ENCODE peak calls at places on chromosomes 2 and 18, in seven cellular contexts. G is K562, U is HepG2, C is SK-N-SH, W is T47D, N is GM12878, Y is H1. Q is an unnamed sample.

GRCh38 chr2:177221534-177221933 is 8.9 kb downstream of the HNRNPA3 start:
- DNase-seq in W (no peak), C (no peak), G (no peak), N (no peak), U (no peak), Y (no peak), Q (no peak)

GRCh38 chr2:181586569-181587076 is 70.3 kb downstream of the CERKL start:
- DNase-seq in W (no peak), C (no peak), G (no peak), N (peak), U (no peak), Y (no peak), Q (no peak)

GRCh38 chr2:10036095-10036879 is 7.1 kb upstream of the KLF11 start:
- DNase-seq in W (peak), C (peak), U (no peak), G (no peak), Y (no peak), N (no peak), Q (no peak)

GRCh38 chr2:38274286-38275276 is 102.5 kb downstream of the ATL2 start:
- DNase-seq in W (peak), C (peak), U (peak), G (peak), N (peak), Y (no peak), Q (peak)

GRCh38 chr2:239275871-239276812 is 124.7 kb downstream of the HDAC4 start:
- DNase-seq in C (peak), U (no peak), N (no peak), G (peak), Y (no peak), W (no peak), Q (no peak)

GRCh38 chr2:56981554-56981953 is 797.8 kb downstream of the CCDC85A start:
- DNase-seq in C (no peak), N (no peak), U (no peak), G (no peak), Y (no peak), W (no peak), Q (no peak)

GRCh38 chr2:67186871-67187270 is 210.3 kb upstream of the ETAA1 start:
- DNase-seq in G (no peak), W (no peak), U (no peak), Y (no peak), N (no peak), C (no peak), Q (no peak)

GRCh38 chr2:241865957-241866858 is 3.3 kb upstream of the RTP5 start:
- DNase-seq in Y (no peak), U (no peak), G (no peak), C (peak), W (no peak), N (no peak), Q (no peak)

GRCh38 chr2:53987336-53987921 is 16.6 kb upstream of the PSME4 start:
- DNase-seq in Y (no peak), G (no peak), C (peak), U (peak), N (no peak), W (peak), Q (no peak)

GRCh38 chr2:81324046-81324445 is 1019.5 kb upstream of the LRRTM1 start:
- DNase-seq in U (peak), G (no peak), Y (peak), C (no peak), W (peak), N (no peak), Q (peak)

GRCh38 chr2:237314198-237314597 is 99.8 kb downstream of the COL6A3 start:
- DNase-seq in W (no peak), C (no peak), N (no peak), U (no peak), G (no peak), Y (no peak), Q (no peak)

GRCh38 chr18:46060359-46060841 is 11.7 kb downstream of the PSTPIP2 start:
- DNase-seq in G (peak), W (peak), Y (no peak), N (no peak), U (no peak), C (no peak), Q (no peak)

GRCh38 chr2:85806358-85807118 is 52.7 kb downstream of the ATOH8 start:
- DNase-seq in U (peak), Y (no peak), G (no peak), C (no peak), W (no peak), N (no peak), Q (no peak)

GRCh38 chr2:168375195-168375798 is 80.8 kb upstream of the CERS6 start:
- DNase-seq in W (peak), U (no peak), C (no peak), N (no peak), Y (no peak), G (no peak), Q (no peak)

GRCh38 chr2:134245340-134245984 is 8.4 kb upstream of the MGAT5 start:
- DNase-seq in U (peak), W (peak), C (peak), Y (no peak), G (peak), N (no peak), Q (peak)

GRCh38 chr18:33755918-33756590 is 178.0 kb downstream of the ASXL3 start:
- DNase-seq in N (no peak), W (no peak), U (no peak), C (no peak), Y (peak), G (no peak), Q (no peak)

GRCh38 chr2:170929686-170930050 is 615 bp downstream of the GORASP2 start:
- DNase-seq in C (no peak), U (peak), W (peak), N (no peak), G (no peak), Y (no peak), Q (no peak)

GRCh38 chr18:74116628-74117554 is 30.7 kb downstream of the FBXO15 start:
- DNase-seq in C (no peak), Y (peak), W (peak), G (no peak), U (peak), N (no peak), Q (peak)

GRCh38 chr2:72116081-72116533 is 31.6 kb downstream of the CYP26B1 start:
- DNase-seq in U (no peak), C (peak), W (no peak), N (no peak), G (peak), Y (no peak), Q (no peak)

GRCh38 chr2:78077637-78078036 is 555.5 kb upstream of the LRRTM4 start:
- DNase-seq in U (no peak), Y (no peak), N (no peak), C (peak), G (no peak), W (no peak), Q (no peak)

GRCh38 chr2:170310876-170311502 is 133.0 kb downstream of the MYO3B start:
- DNase-seq in Y (no peak), N (peak), U (no peak), W (no peak), C (no peak), G (no peak), Q (no peak)

DNA sequence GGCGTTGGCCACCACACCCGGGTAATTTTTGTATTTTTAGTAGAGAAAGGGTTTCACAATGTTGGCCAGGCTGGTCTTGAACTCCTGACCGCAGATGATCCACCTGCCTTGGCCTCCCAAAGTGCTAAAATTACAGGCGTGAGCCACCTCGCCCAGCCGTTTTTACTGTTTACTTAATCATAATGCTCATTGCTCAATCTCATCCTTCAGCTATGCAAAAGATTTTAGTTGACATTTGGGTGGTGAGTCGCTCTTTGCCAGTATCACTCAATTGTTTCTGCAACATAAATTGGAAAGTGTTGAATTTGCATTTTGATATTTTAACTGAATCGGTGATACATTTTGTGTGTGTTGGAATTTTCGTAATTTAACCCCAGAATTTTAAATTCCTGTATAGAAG is 7.8 kb upstream of the ZNF532 start:
- DNase-seq in Y (no peak), G (no peak), C (no peak), W (no peak), U (no peak), N (no peak), Q (no peak)
- TF ChIP-seq JUND in Y (no peak), G (no peak), C (peak), W (no peak), U (no peak), N (no peak), Q (no peak)

GRCh38 chr2:3911891-3912455 is 208.6 kb downstream of the DCDC2C start:
- DNase-seq in N (no peak), C (no peak), W (no peak), G (no peak), U (no peak), Y (no peak), Q (no peak)
- TF ChIP-seq JUND in N (no peak), C (no peak), W (no peak), G (no peak), U (no peak), Y (no peak), Q (no peak)

GRCh38 chr2:82781516-82781915 is 1677.6 kb downstream of the SUCLG1 start:
- DNase-seq in G (no peak), W (no peak), N (no peak), Y (no peak), C (no peak), U (no peak), Q (no peak)
- TF ChIP-seq JUND in G (no peak), W (no peak), N (no peak), Y (no peak), C (no peak), U (no peak), Q (no peak)

GRCh38 chr2:65130440-65131175 is 702 bp upstream of the RAB1A start:
- DNase-seq in G (peak), C (no peak), U (no peak), N (peak), W (no peak), Y (no peak), Q (no peak)
- TF ChIP-seq JUND in G (no peak), C (no peak), U (no peak), N (no peak), W (no peak), Y (no peak), Q (no peak)

DNA sequence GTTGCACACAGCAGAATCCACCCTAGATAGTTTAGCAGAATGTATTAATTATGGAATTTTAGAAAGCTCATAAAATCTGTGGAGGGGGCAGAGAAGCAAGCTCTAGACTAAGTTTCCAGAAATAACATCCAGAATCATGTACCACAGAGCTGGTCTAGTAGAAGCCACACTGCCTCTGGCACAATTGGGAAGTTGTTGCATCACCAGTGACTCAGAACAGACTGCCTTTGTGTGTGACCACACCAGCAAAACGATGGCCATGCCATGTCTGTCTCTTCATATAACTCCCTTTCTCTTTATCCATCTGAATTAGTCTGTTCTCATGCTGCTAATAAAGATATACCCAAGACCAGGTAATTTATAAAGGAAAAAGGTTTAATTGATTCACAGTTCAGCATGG is 158.9 kb downstream of the CCDC148 start:
- DNase-seq in Y (no peak), N (no peak), U (no peak), C (no peak), G (no peak), W (no peak), Q (no peak)
- TF ChIP-seq JUND in Y (no peak), N (no peak), U (no peak), C (no peak), G (no peak), W (no peak), Q (no peak)

DNA sequence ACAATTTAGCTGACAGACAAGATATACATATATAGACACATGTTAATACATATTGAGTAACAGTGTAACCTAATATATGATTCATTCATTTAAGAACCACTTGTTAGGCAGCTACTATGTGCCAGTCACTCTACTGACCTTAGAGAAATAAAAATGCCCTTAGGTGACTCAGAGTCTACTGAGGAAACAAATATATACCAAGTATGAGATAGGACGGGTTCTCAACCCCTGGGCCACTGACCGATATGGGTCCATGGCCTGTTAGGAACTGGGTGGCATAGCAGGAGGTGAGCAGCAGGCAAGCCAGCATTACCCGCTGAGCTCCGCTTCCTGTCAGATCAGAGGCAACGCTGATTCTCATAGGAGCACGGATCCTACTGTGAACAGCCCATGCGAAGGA is 14.8 kb downstream of the STRN start:
- DNase-seq in U (no peak), C (no peak), W (no peak), Y (no peak), N (no peak), G (no peak), Q (no peak)
- TF ChIP-seq JUND in U (no peak), C (no peak), W (no peak), Y (no peak), N (no peak), G (no peak), Q (peak)

GRCh38 chr2:9002637-9003365 is 683 bp downstream of the MBOAT2 start:
- DNase-seq in C (peak), N (no peak), G (no peak), W (peak), Y (no peak), U (no peak), Q (no peak)
- TF ChIP-seq JUND in C (no peak), N (no peak), G (no peak), W (no peak), Y (no peak), U (no peak), Q (no peak)

GRCh38 chr2:60998628-60999545 is 18.6 kb upstream of the PEX13 start:
- DNase-seq in Y (no peak), N (no peak), W (peak), U (peak), G (peak), C (peak), Q (no peak)
- TF ChIP-seq JUND in Y (no peak), N (no peak), W (no peak), U (no peak), G (no peak), C (no peak), Q (no peak)

Q was measured in HCT116.